ENCODE peak calls at places on chromosomes 16 and 17, in four cellular contexts. G is fibroblast of lung; D is CD4-positive, CD25-positive, alpha-beta regulatory T cell; M is KBM-7. Z is an unnamed sample.

GRCh38 chr17:43372273-43372911 is 26.4 kb upstream of the ARL4D start:
- DNase-seq in D (no peak), M (peak; percentile 92), G (no peak), Z (peak; percentile 90)

GRCh38 chr17:72397223-72397667 is 276.4 kb downstream of the SOX9 start:
- DNase-seq in G (no peak), D (no peak), M (no peak), Z (no peak)

GRCh38 chr17:2418572-2418971 is 17.7 kb upstream of the MNT start:
- DNase-seq in D (no peak), M (no peak), G (peak; percentile 87), Z (peak; percentile 81)

GRCh38 chr17:21376835-21377690 is 906 bp downstream of the KCNJ12 start:
- DNase-seq in M (peak; percentile 12), G (peak; percentile 28), D (no peak), Z (no peak)

GRCh38 chr16:75319513-75320401 is 68.3 kb upstream of the BCAR1 start:
- DNase-seq in D (peak; percentile 31), M (peak; percentile 31), G (peak; percentile 82), Z (no peak)

GRCh38 chr16:35573407-35573806 is 2114.0 kb downstream of the TP53TG3F start:
- DNase-seq in G (no peak), D (no peak), M (no peak), Z (no peak)

GRCh38 chr16:72291121-72291520 is 119.2 kb upstream of the PMFBP1 start:
- DNase-seq in D (no peak), G (peak; percentile 81), M (no peak), Z (no peak)

GRCh38 chr17:14593956-14594355 is 293.1 kb downstream of the HS3ST3B1 start:
- DNase-seq in M (no peak), D (no peak), G (no peak), Z (no peak)

GRCh38 chr17:17684901-17685774 is 3.9 kb downstream of the RAI1 start:
- DNase-seq in D (no peak), M (no peak), G (peak; percentile 56), Z (no peak)

GRCh38 chr16:11004351-11004750 is 60.0 kb downstream of the CLEC16A start:
- DNase-seq in G (no peak), M (no peak), D (no peak), Z (no peak)

GRCh38 chr17:63798572-63799113 is 24.7 kb downstream of the DDX42 start:
- DNase-seq in M (no peak), D (no peak), G (no peak), Z (no peak)

GRCh38 chr16:70490261-70490660 is 33.1 kb downstream of the COG4 start:
- DNase-seq in G (no peak), M (peak; percentile 57), D (no peak), Z (no peak)

GRCh38 chr17:81494984-81495383 is 17.6 kb downstream of the ACTG1 start:
- DNase-seq in G (no peak), M (no peak), D (no peak), Z (no peak)

GRCh38 chr17:21375757-21376584 is at the start of gene KCNJ12:
- DNase-seq in G (peak; percentile 9), M (no peak), D (no peak), Z (no peak)

GRCh38 chr17:65092262-65092661 is 35.7 kb upstream of the GNA13 start:
- DNase-seq in D (no peak), M (no peak), G (peak; percentile 28), Z (no peak)

GRCh38 chr16:86690970-86691369 is 112.6 kb downstream of the FOXL1 start:
- DNase-seq in M (no peak), D (no peak), G (no peak), Z (no peak)

GRCh38 chr16:11632455-11632921 is 35.8 kb upstream of the SNN start:
- DNase-seq in G (peak; percentile 78), D (no peak), M (no peak), Z (peak; percentile 80)

GRCh38 chr17:3482851-3483250 is 7.1 kb downstream of the ASPA start:
- DNase-seq in M (no peak), G (no peak), D (no peak), Z (no peak)

GRCh38 chr16:11612110-11612981 is 25.6 kb upstream of the LITAF start:
- DNase-seq in M (peak; percentile 79), G (no peak), D (no peak), Z (no peak)

GRCh38 chr17:30323895-30324319 is 9.9 kb downstream of the TMIGD1 start:
- DNase-seq in G (peak; percentile 53), D (no peak), M (peak; percentile 81), Z (no peak)

GRCh38 chr16:13110124-13110796 is 208.9 kb downstream of the SHISA9 start:
- DNase-seq in G (no peak), M (no peak), D (no peak), Z (peak; percentile 69)

GRCh38 chr17:80976718-80977117 is 14.9 kb upstream of the CHMP6 start:
- DNase-seq in G (no peak), D (no peak), M (no peak), Z (no peak)

GRCh38 chr17:80005360-80006338 is 30.0 kb downstream of the TBC1D16 start:
- DNase-seq in D (peak; percentile 62), M (peak; percentile 51), G (peak; percentile 38), Z (no peak)

GRCh38 chr17:2794116-2794803 is 2.0 kb upstream of the RAP1GAP2 start:
- DNase-seq in M (peak; percentile 38), D (no peak), G (no peak), Z (no peak)

GRCh38 chr16:89122322-89122831 is 28.7 kb downstream of the ACSF3 start:
- DNase-seq in G (no peak), M (no peak), D (peak; percentile 87), Z (no peak)